ENCODE peak calls at places on chromosome 21, in four cellular contexts. T is activated T-helper 9 cell treated with anti-CD3 and anti-CD28 coated beads, Interleukin-2, amount 50 U/mL, for 16 hours; I is HCT116; V is Right ventricle myocardium inferior. H is an unnamed sample.

GRCh38 chr21:15993951-15994350 is 264.2 kb downstream of the USP25 start:
- DNase-seq in T (no peak), I (no peak), V (no peak), H (no peak)

GRCh38 chr21:45456014-45456835 is 51.3 kb downstream of the COL18A1 start:
- DNase-seq in T (no peak), I (no peak), V (peak), H (no peak)

GRCh38 chr21:45154511-45155508 is 80.4 kb downstream of the ADARB1 start:
- DNase-seq in T (no peak), I (no peak), V (no peak), H (no peak)

GRCh38 chr21:26513212-26513611 is 59.9 kb downstream of the CYYR1 start:
- DNase-seq in T (no peak), I (no peak), V (no peak), H (no peak)

GRCh38 chr21:41825216-41825615 is 53.9 kb downstream of the PRDM15 start:
- DNase-seq in T (no peak), I (no peak), V (no peak), H (no peak)

GRCh38 chr21:32826317-32827167 is 55.0 kb upstream of the PAXBP1 start:
- DNase-seq in T (no peak), I (peak), V (no peak), H (no peak)

GRCh38 chr21:16594191-16594590 is 864.4 kb downstream of the USP25 start:
- DNase-seq in T (no peak), I (no peak), V (no peak), H (no peak)

GRCh38 chr21:28789571-28789970 is 203.1 kb downstream of the LTN1 start:
- DNase-seq in T (no peak), I (no peak), V (no peak), H (no peak)

GRCh38 chr21:46000182-46000730 is 18.7 kb downstream of the COL6A1 start:
- DNase-seq in T (no peak), I (no peak), V (no peak), H (no peak)

GRCh38 chr21:45854702-45855247 is 126.8 kb upstream of the COL6A1 start:
- DNase-seq in T (no peak), I (no peak), V (no peak), H (peak)

GRCh38 chr21:30329203-30329868 is 8.2 kb downstream of the KRTAP27-1 start:
- DNase-seq in T (no peak), I (no peak), V (no peak), H (no peak)

GRCh38 chr21:35885942-35886541 is 174.3 kb downstream of the SETD4 start:
- DNase-seq in T (no peak), I (no peak), V (no peak), H (no peak)

GRCh38 chr21:42722808-42723470 is 69.5 kb downstream of the PDE9A start:
- DNase-seq in T (no peak), I (no peak), V (no peak), H (no peak)

GRCh38 chr21:43322805-43323204 is 104.1 kb downstream of the SIK1 start:
- DNase-seq in T (no peak), I (no peak), V (no peak), H (no peak)

GRCh38 chr21:43211085-43212071 is 42.6 kb downstream of the CRYAA start:
- DNase-seq in T (no peak), I (peak), V (peak), H (no peak)

GRCh38 chr21:30793581-30794314 is 19.3 kb downstream of the KRTAP8-1 start:
- DNase-seq in T (no peak), I (no peak), V (no peak), H (no peak)

GRCh38 chr21:25541042-25541441 is 66.2 kb downstream of the MRPL39 start:
- DNase-seq in T (no peak), I (no peak), V (no peak), H (no peak)

GRCh38 chr21:37065561-37066177 is 7.2 kb downstream of the PIGP start:
- DNase-seq in T (no peak), I (no peak), V (no peak), H (no peak)

GRCh38 chr21:45902292-45902995 is 79.1 kb upstream of the COL6A1 start:
- DNase-seq in T (no peak), I (no peak), V (no peak), H (no peak)

GRCh38 chr21:44397431-44398031 is 44.1 kb downstream of the TRPM2 start:
- DNase-seq in T (no peak), I (no peak), V (no peak), H (no peak)

GRCh38 chr21:38037416-38037815 is 121.2 kb upstream of the KCNJ6 start:
- DNase-seq in T (no peak), I (no peak), V (no peak), H (no peak)

GRCh38 chr21:38990424-38990794 is 184.7 kb downstream of the ETS2 start:
- DNase-seq in T (no peak), I (no peak), V (no peak), H (no peak)